ENCODE peak calls at places on chromosomes 6 and 20, in six cellular contexts. B is IMR-90, T is neuronal stem cell, S is mesendoderm, W is H1, H is mesenchymal stem cell. P is an unnamed sample.

GRCh38 chr20:60078351-60079250 is 120.4 kb downstream of the CDH26 start:
- DNase-seq in B (no peak), T (no peak), S (peak; percentile 70), W (no peak), H (no peak), P (no peak)

GRCh38 chr6:118500130-118501015 is 47.7 kb upstream of the PLN start:
- DNase-seq in B (no peak), T (no peak), S (peak; percentile 79), W (no peak), H (peak; percentile 79), P (no peak)

GRCh38 chr6:146028250-146028789 is 542 bp upstream of the GRM1 start:
- DNase-seq in B (peak; percentile 42), T (peak; percentile 77), S (peak; percentile 75), W (no peak), H (peak; percentile 60), P (peak; percentile 82)

GRCh38 chr6:2725999-2726567 is 24.6 kb downstream of the MYLK4 start:
- DNase-seq in B (peak; percentile 78), T (no peak), S (peak; percentile 57), W (no peak), H (peak; percentile 55), P (no peak)

GRCh38 chr6:128630213-128630612 is 109.8 kb upstream of the PTPRK start:
- DNase-seq in B (no peak), T (no peak), S (no peak), W (no peak), H (no peak), P (no peak)

GRCh38 chr20:56345911-56346310 is 12.9 kb upstream of the FAM210B start:
- DNase-seq in B (no peak), T (no peak), S (peak; percentile 68), W (no peak), H (no peak), P (no peak)

GRCh38 chr6:15410752-15411151 is 164.9 kb downstream of the JARID2 start:
- DNase-seq in B (no peak), T (no peak), S (no peak), W (no peak), H (no peak), P (no peak)

GRCh38 chr6:159608961-159609673 is 83.9 kb downstream of the SOD2 start:
- DNase-seq in B (peak; percentile 28), T (no peak), S (peak; percentile 81), W (peak; percentile 34), H (no peak), P (peak; percentile 65)

GRCh38 chr6:108331982-108332381 is 37.1 kb downstream of the AFG1L start:
- DNase-seq in B (no peak), T (no peak), S (no peak), W (no peak), H (no peak), P (no peak)

GRCh38 chr6:19599813-19600464 is 237.2 kb upstream of the ID4 start:
- DNase-seq in B (no peak), T (no peak), S (no peak), W (no peak), H (no peak), P (no peak)

GRCh38 chr6:43695078-43695966 is 7.7 kb upstream of the MRPS18A start:
- DNase-seq in B (no peak), T (no peak), S (peak; percentile 50), W (no peak), H (no peak), P (peak; percentile 50)

GRCh38 chr6:154012852-154013251 is 26.2 kb upstream of the OPRM1 start:
- DNase-seq in B (no peak), T (no peak), S (no peak), W (no peak), H (no peak), P (no peak)

GRCh38 chr20:3935295-3935955 is 46.2 kb downstream of the PANK2 start:
- DNase-seq in B (no peak), T (no peak), S (no peak), W (no peak), H (peak; percentile 38), P (no peak)

GRCh38 chr6:98880486-98880885 is 46.1 kb downstream of the POU3F2 start:
- DNase-seq in B (no peak), T (no peak), S (no peak), W (no peak), H (no peak), P (no peak)

GRCh38 chr6:148934534-148934933 is 187.7 kb downstream of the UST start:
- DNase-seq in B (peak; percentile 58), T (no peak), S (no peak), W (no peak), H (peak; percentile 13), P (no peak)

GRCh38 chr20:49219924-49220831 is 962 bp downstream of the DDX27 start:
- DNase-seq in B (no peak), T (no peak), S (no peak), W (no peak), H (peak; percentile 14), P (no peak)

GRCh38 chr20:14865169-14865568 is 527.8 kb upstream of the FLRT3 start:
- DNase-seq in B (no peak), T (no peak), S (no peak), W (no peak), H (no peak), P (no peak)
- H3K23ac ChIP-seq in B (no peak overlapping the region), T (no peak overlapping the region), S (no peak overlapping the region), W (no peak overlapping the region), H (no peak overlapping the region), P (no peak overlapping the region)

GRCh38 chr6:35215665-35216411 is 2.1 kb downstream of the SCUBE3 start:
- DNase-seq in B (peak; percentile 27), T (no peak), S (peak; percentile 27), W (no peak), H (no peak), P (no peak)

GRCh38 chr6:35216412-35216732 is 2.6 kb downstream of the SCUBE3 start:
- DNase-seq in B (no peak), T (no peak), S (no peak), W (no peak), H (no peak), P (no peak)

GRCh38 chr6:35213161-35213823 is 464 bp upstream of the SCUBE3 start:
- DNase-seq in B (no peak), T (peak; percentile 91), S (peak; percentile 80), W (no peak), H (no peak), P (peak; percentile 77)

GRCh38 chr6:35214869-35215664 is 1.3 kb downstream of the SCUBE3 start:
- DNase-seq in B (peak; percentile 49), T (no peak), S (peak; percentile 44), W (no peak), H (no peak), P (no peak)

DNA sequence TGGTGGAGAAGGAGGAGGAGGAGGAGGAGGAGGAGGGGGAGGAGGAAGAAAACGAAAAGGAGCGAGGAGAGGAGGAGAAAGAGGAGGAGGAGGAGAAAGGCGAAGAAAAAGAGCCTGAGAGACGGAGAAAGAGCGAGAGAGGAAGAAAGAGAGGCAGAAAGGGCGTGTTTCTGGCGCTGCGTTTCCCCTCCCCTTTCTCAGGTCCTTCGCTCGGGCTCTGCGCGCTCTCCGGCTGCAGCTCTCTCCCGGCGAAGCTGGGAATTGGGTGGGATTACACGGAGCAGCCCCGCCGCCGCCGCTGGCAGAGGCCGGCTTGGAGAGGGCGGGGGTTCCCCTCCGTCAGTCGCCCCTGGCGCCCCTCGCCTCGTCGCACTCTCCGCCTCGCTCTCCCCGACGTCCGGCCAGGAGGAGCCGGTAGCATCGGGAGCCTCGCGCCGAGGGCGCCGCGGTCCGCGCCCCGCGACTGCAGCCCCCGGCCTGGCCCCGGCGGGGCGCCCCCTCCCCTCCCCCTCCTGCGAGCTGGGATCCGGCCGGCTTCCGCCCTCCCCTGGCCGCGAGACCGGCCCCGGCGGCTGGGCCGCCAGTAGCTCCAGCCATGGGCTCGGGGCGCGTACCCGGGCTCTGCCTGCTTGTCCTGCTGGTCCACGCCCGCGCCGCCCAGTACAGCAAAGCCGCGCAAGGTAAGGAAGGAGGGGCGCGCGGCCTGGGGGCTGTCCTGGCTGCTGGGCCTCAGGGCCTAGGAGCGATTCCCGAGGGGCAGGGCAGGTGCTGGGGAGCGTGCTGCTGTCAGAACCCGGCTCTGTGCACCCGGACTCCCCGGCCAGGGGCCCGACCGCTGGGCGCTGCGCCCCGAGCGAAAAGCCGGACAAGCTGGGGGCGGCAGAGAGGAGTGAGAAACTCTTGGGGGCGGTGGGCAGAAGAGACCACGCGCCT is at the start of gene SCUBE3:
- DNase-seq in B (peak; percentile 42), T (peak; percentile 82), S (peak; percentile 82), W (no peak), H (peak; percentile 50), P (peak; percentile 74)
- H2BK120ac ChIP-seq in B (no peak within 1 kb of the TSS), T (peak within 1 kb of the TSS; percentile 84), S (no peak within 1 kb of the TSS), W (no peak within 1 kb of the TSS), H (no peak within 1 kb of the TSS), P (no peak within 1 kb of the TSS)

DNA sequence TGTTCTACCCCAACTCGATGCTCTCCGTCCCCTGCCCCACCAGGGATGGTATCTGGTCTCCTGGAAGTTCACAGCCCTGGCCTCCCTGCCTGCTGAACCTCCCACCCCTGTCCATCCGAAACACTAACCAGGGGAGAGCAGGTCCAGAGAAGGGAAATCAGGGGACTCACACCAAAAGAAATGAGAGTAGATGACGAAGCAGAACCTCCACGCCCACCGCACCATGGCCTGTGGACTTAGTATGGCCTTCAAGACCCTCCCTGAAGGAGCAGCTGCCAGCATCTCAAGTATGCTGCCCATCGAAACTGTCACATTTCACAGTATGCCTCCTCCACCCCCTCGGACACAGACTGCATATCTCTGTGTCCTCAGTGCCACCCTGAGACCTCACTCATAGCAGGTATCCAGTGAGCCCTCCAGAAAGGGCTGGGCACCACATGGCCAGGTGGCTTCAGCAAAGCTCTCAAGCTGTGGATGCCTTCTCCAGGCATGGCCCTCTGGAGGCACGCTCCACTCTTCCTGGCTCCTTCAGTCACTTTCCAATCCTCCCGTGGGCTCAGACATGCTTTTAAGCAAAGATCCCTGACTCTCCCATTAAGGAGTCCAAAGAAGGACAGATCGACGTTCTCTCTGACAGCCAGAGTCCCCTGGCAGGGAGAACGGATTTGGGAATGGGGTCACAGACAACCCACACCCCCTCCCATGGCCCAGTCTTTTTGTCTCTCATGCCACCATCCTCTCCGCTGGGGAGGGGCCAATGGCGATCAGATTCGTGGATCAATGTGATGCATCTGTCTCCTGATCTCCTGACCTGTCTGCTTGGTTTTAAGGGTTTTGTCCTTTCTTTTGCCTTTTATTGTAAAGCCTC is 158.4 kb downstream of the ANKRD60 start:
- DNase-seq in B (no peak), T (no peak), S (no peak), W (no peak), H (no peak), P (no peak)
- H3K23ac ChIP-seq in B (no peak overlapping the region), T (no peak overlapping the region), S (no peak overlapping the region), W (no peak overlapping the region), H (no peak overlapping the region), P (no peak overlapping the region)

DNA sequence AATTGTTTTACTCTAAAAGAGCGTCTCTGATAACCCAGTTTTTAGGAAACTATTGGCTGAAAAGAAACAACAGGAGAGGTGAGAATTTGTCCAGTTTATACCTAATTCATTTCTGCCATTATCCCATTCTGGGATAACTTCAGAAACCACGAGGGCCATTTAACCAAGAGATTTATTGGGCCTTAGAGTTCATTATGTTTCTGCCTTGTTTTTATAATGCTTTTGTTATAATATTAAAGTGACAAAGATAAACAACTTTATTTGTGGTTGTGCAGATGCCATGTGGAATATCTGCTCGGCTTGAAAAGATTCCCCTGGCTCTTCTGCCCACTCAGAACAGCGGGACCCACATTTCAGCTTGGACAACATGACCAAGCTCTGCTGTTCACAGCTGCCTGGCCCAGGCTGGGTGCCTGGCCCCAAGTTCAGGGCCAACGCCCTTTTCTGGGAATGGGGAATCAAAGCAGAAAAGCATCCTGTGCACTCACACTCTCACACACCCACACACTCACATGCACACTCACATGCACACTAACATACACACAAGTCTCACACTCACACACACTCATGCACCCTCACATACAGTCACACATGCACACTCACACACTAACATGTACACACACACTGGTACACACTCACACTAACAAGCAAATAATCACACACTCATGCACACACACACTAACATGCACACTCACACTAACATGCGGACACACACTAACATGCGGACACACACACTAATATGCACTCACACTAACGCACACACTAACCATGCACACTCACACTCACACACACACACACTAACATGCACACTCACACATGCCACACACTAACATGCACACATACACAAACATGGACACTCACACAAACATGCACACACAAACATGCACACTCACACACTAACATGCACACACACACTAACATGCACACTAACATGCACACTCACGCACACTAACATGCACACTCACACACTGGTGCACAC is 86.7 kb upstream of the NEDD9 start:
- DNase-seq in B (no peak), T (no peak), S (no peak), W (no peak), H (peak; percentile 24), P (no peak)
- H2BK120ac ChIP-seq in B (no peak overlapping the region), T (no peak overlapping the region), S (no peak overlapping the region), W (no peak overlapping the region), H (no peak overlapping the region), P (no peak overlapping the region)

P was measured in H9.